ENCODE peak calls at places on chromosomes 1 and 21, in five cellular contexts. T is cardiac muscle cell, E is BE2C, X is neural progenitor cell, P is uterus. D is an unnamed sample. For H3K36me3, the result is how much of the 10 kb centered on the place peaks cover.

GRCh38 chr1:46133181-46133658 is 791 bp upstream of the PIK3R3 start:
- DNase-seq in P (no peak), E (peak), T (peak), X (no peak), D (no peak)

GRCh38 chr1:228335406-228336307 is 71.0 kb downstream of the TRIM11 start:
- DNase-seq in X (no peak), P (no peak), E (no peak), T (no peak), D (no peak)

GRCh38 chr1:160359559-160360226 is 7.2 kb upstream of the NHLH1 start:
- DNase-seq in E (no peak), T (no peak), X (no peak), P (no peak), D (no peak)

GRCh38 chr1:19469004-19469403 is 16.3 kb downstream of the CAPZB start:
- DNase-seq in E (no peak), T (no peak), X (no peak), P (no peak), D (no peak)

GRCh38 chr1:23563003-23563402 is 3.7 kb upstream of the ID3 start:
- DNase-seq in P (no peak), T (no peak), X (no peak), E (no peak), D (no peak)

GRCh38 chr1:177442580-177442979 is 271.8 kb downstream of the BRINP2 start:
- DNase-seq in E (no peak), X (no peak), T (no peak), P (no peak), D (no peak)

GRCh38 chr1:11530731-11531311 is 51.9 kb downstream of the DISP3 start:
- DNase-seq in T (no peak), P (no peak), X (no peak), E (no peak), D (no peak)

GRCh38 chr1:167090289-167090942 is at the start of gene GPA33:
- DNase-seq in P (no peak), T (no peak), X (no peak), E (no peak), D (no peak)

GRCh38 chr1:94068831-94069648 is 51.9 kb downstream of the ABCA4 start:
- DNase-seq in X (peak), P (no peak), T (no peak), E (no peak), D (no peak)

GRCh38 chr1:117809764-117810163 is 119.7 kb downstream of the GDAP2 start:
- DNase-seq in X (no peak), T (no peak), E (no peak), P (no peak), D (no peak)

GRCh38 chr1:228953207-228953606 is 217.9 kb downstream of the RHOU start:
- DNase-seq in E (no peak), T (no peak), P (no peak), X (no peak), D (no peak)

GRCh38 chr1:200693327-200693726 is 23.6 kb upstream of the DDX59 start:
- DNase-seq in X (no peak), P (no peak), T (no peak), E (no peak), D (no peak)

GRCh38 chr1:22287946-22288520 is 145.1 kb upstream of the WNT4 start:
- DNase-seq in E (no peak), T (no peak), X (no peak), P (no peak), D (no peak)

GRCh38 chr1:32759997-32760623 is 57.0 kb downstream of the YARS1 start:
- DNase-seq in E (no peak), X (peak), T (peak), P (peak), D (no peak)

GRCh38 chr1:160416369-160416768 is 16.0 kb downstream of the VANGL2 start:
- DNase-seq in P (no peak), T (peak), X (peak), E (peak), D (no peak)

GRCh38 chr1:81803423-81804103 is 2.8 kb downstream of the ADGRL2 start:
- DNase-seq in X (peak), P (no peak), T (peak), E (no peak), D (no peak)

GRCh38 chr1:214233856-214234634 is 46.9 kb upstream of the SMYD2 start:
- DNase-seq in T (no peak), E (no peak), P (no peak), X (no peak), D (no peak)

GRCh38 chr1:19786988-19787423 is 12.7 kb downstream of the TMCO4 start:
- DNase-seq in P (no peak), X (no peak), T (no peak), E (no peak), D (no peak)

GRCh38 chr1:209486861-209487260 is 96.7 kb upstream of the CAMK1G start:
- DNase-seq in T (no peak), X (no peak), P (no peak), E (no peak), D (no peak)

GRCh38 chr1:40742363-40743061 is 41.1 kb upstream of the KCNQ4 start:
- DNase-seq in T (no peak), P (no peak), E (no peak), X (no peak), D (peak)

GRCh38 chr1:108747898-108748297 is 1.4 kb downstream of the STXBP3 start:
- DNase-seq in X (no peak), T (no peak), E (no peak), P (no peak), D (no peak)

GRCh38 chr1:94416901-94417701 is 1.1 kb upstream of the ABCD3 start:
- DNase-seq in P (peak), T (peak), E (no peak), X (no peak), D (peak)

GRCh38 chr1:59673575-59674467 is 140.9 kb upstream of the HOOK1 start:
- DNase-seq in P (peak), T (no peak), E (no peak), X (no peak), D (no peak)

GRCh38 chr1:204084247-204084772 is 11.4 kb downstream of the SOX13 start:
- DNase-seq in X (peak), E (no peak), P (no peak), T (peak), D (no peak)

GRCh38 chr1:1799716-1800115 is 21.4 kb upstream of the NADK start:
- DNase-seq in P (no peak), X (no peak), E (no peak), T (no peak), D (no peak)

GRCh38 chr1:9589144-9589718 is 520 bp downstream of the TMEM201 start:
- DNase-seq in E (no peak), X (peak), P (peak), T (peak), D (no peak)

GRCh38 chr1:65022264-65022663 is 55.9 kb upstream of the JAK1 start:
- DNase-seq in X (no peak), P (no peak), T (no peak), E (no peak), D (no peak)

GRCh38 chr1:58251415-58252073 is 295.0 kb downstream of the OMA1 start:
- DNase-seq in P (no peak), X (peak), T (no peak), E (peak), D (no peak)

GRCh38 chr1:151549199-151549598 is 9.1 kb downstream of the TUFT1 start:
- DNase-seq in X (no peak), E (no peak), T (no peak), P (no peak), D (no peak)

DNA sequence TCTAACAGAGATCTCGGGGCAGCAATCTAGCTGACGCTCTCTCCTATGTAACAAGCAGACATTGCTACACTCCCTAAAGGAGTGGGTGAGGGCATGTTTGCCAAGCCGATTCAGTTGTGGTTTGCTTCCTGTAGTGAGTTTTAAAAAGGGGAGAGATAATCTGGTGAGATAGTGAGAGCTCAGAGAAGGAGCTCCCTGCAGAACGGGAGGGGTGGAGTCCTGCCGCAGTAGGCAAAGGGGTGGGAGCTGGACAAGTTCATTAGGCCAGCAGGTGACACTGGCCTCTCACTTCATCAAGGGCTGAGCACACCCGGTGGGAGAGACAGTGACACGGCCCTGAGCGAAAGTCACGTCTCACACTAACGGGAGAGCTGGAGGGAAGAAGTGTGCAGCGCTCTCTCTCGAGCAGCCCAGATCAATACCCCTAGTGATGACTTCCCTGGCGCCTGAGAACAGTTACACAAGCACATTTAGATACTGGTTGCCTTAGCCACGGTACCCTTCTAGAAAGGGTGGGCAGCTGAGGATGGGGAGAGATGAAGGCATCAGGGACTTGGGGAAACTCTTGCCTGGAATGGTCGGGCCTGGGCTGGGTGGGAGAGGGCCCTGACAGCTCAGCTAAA is 144.1 kb upstream of the CD34 start:
- DNase-seq in E (no peak), P (no peak), T (no peak), X (no peak), D (no peak)
- H3K36me3 ChIP-seq in E (under half), P (under half), T (under half), X (under half), D (under half)

GRCh38 chr1:36092798-36093185 is 4.1 kb downstream of the ADPRS start:
- DNase-seq in E (no peak), X (no peak), P (no peak), T (no peak), D (no peak)

GRCh38 chr1:36091698-36092097 is 3.0 kb downstream of the ADPRS start:
- DNase-seq in P (no peak), T (no peak), E (no peak), X (no peak), D (no peak)

GRCh38 chr1:36092166-36092797 is 3.6 kb downstream of the ADPRS start:
- DNase-seq in E (no peak), P (no peak), X (no peak), T (no peak), D (no peak)

GRCh38 chr1:36089393-36090121 is 865 bp downstream of the ADPRS start:
- DNase-seq in P (no peak), E (no peak), T (peak), X (peak), D (no peak)

DNA sequence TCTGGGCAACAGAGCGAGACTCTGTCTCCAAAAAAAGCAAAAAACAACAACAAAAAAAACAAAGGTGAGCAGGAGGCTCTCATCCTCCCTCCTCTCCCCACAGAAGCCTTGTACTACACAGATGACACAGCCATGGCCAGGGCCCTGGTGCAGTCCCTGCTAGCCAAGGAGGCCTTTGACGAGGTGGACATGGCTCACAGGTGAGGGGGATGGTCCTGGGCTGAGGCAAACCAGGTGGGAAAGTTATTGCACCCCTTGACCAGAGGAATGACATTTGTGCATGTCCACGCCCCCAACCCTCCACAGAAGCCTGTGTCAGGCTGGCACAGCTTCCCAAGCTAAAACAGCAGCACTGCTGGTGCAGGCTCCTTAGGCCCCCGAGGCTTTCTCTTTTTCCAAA is 2.4 kb downstream of the ADPRS start:
- DNase-seq in X (no peak), E (no peak), T (no peak), P (no peak), D (no peak)
- H3K36me3 ChIP-seq in X (under half), E (under half), T (under half), P (under half), D (under half)

GRCh38 chr1:246780264-246780663 is 56.1 kb downstream of the SCCPDH start:
- DNase-seq in P (no peak), X (no peak), E (no peak), T (no peak), D (no peak)
- H3K36me3 ChIP-seq in P (under half), X (under half), E (under half), T (under half), D (under half)

DNA sequence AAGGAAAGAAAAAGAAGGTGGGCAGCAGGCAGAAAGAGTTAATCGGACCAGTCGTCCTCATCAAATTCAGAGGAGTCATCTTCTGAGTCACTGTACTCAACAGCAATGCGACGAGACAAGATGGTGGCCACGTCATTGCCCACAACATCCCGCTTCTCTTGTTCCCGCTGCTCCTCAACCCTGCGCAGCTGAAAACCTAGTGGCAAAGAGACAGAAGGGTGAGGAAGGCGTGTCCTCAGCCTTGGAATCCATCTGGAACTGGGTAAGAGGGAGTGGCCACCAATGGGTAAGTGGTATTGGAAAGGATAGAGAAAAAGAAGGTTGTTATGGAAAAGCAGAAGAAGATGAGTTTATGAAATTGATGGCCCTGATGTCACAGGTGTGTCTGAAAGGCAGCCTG is 15.7 kb downstream of the GPR3 start:
- DNase-seq in X (no peak), T (no peak), E (no peak), P (no peak), D (no peak)
- H3K36me3 ChIP-seq in X (under half), T (under half), E (under half), P (under half), D (under half)

DNA sequence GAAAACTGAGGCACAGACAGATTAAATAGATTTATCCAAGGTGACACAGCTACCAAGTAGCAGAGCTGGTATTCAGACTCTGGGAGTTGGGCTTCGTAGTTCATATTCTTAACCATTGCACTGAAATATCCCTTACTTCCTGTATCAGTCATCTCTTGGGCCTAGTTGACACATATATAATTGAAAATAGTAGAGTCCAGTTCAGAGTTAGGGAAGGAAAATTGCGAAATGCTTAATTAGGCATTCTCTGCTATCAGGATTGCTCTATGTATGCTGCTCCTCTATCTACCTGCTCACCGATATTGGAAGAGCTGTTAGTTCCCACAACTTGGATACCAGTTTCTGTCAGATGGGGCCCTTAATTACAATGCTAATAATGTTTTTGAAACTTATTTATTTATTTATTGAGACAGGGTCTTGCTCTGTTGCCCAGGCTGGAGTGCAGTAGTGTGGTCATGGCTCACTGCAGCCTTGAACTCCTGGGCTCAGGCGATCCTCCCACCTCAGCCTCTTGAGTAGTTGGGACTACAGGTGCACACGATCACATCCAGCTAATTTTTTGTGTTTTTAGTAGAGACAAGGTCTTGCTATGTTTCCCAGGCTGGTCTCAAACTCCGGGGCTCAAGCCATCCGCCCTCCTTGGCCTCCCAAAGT is 8.2 kb downstream of the RCOR3 start:
- DNase-seq in P (no peak), E (no peak), T (no peak), X (no peak), D (no peak)
- H3K36me3 ChIP-seq in P (under half), E (under half), T (under half), X (under half), D (under half)

GRCh38 chr21:34835526-34835925 is 166.7 kb downstream of the CLIC6 start:
- DNase-seq in T (no peak), X (no peak), E (no peak), P (peak), D (peak)
- H3K36me3 ChIP-seq in T (under half), X (under half), E (under half), P (under half), D (under half)

GRCh38 chr21:33089439-33089838 is 19.5 kb downstream of the OLIG1 start:
- DNase-seq in X (no peak), T (no peak), E (no peak), P (no peak), D (no peak)

GRCh38 chr21:33088384-33088783 is 18.4 kb downstream of the OLIG1 start:
- DNase-seq in T (no peak), X (no peak), E (no peak), P (no peak), D (no peak)
- H3K36me3 ChIP-seq in T (under half), X (under half), E (under half), P (under half), D (under half)

DNA sequence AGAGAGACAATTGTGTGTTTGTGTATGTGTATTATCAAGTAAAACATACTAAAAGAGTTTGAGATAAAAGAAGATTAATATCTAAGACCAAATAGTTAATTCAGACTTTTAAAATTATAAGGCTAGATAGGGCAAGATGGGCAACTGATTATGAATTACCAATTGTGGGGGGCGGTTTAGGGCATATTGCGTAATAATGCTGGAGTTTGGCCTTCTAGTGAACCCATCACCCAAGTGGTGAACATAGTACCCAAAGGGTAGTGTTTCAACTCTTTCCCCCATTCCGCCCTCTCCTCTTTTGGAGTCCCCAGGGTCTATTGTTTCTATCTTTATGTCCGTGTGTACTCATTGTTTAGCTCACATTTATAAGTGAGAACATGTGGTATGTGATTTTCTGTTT is 55.4 kb downstream of the FRRS1 start:
- DNase-seq in E (no peak), P (no peak), T (no peak), X (no peak), D (no peak)
- H3K36me3 ChIP-seq in E (under half), P (under half), T (under half), X (under half), D (under half)

GRCh38 chr1:15768388-15768787 is 9.8 kb downstream of the FBLIM1 start:
- DNase-seq in T (no peak), X (no peak), P (no peak), E (no peak), D (no peak)
- H3K36me3 ChIP-seq in T (half or more), X (under half), P (under half), E (under half), D (under half)

GRCh38 chr21:42390193-42390592 is 5.7 kb downstream of the TMPRSS3 start:
- DNase-seq in P (no peak), X (no peak), E (no peak), T (no peak), D (no peak)
- H3K36me3 ChIP-seq in P (under half), X (under half), E (under half), T (under half), D (under half)